ENCODE peak calls at places on chromosomes 7 and 10, in six cellular contexts. S, G, B, J, V and I are unnamed samples.

GRCh38 chr10:129758591-129759021 is 205.5 kb downstream of the EBF3 start:
- DNase-seq in S (no peak), G (peak), B (peak), J (no peak), V (no peak), I (peak)

GRCh38 chr7:43758029-43758860 is at the start of gene BLVRA:
- DNase-seq in S (peak), G (peak), B (peak), J (peak), V (no peak), I (peak)

GRCh38 chr10:109922353-109922975 is 847 bp downstream of the XPNPEP1 start:
- DNase-seq in S (no peak), G (no peak), B (no peak), J (no peak), V (no peak), I (no peak)

GRCh38 chr7:27420702-27421101 is 178.1 kb downstream of the EVX1 start:
- DNase-seq in S (peak), G (no peak), B (no peak), J (no peak), V (no peak), I (no peak)

GRCh38 chr7:151704969-151705743 is 171.8 kb downstream of the PRKAG2 start:
- DNase-seq in S (no peak), G (no peak), B (no peak), J (no peak), V (no peak), I (no peak)

GRCh38 chr10:88499569-88500470 is 83.3 kb downstream of the RNLS start:
- DNase-seq in S (no peak), G (no peak), B (no peak), J (no peak), V (no peak), I (no peak)

GRCh38 chr10:128688154-128688553 is 561.9 kb upstream of the MKI67 start:
- DNase-seq in S (no peak), G (no peak), B (no peak), J (no peak), V (no peak), I (no peak)

GRCh38 chr10:132163278-132163765 is 23.4 kb upstream of the DPYSL4 start:
- DNase-seq in S (peak), G (peak), B (no peak), J (no peak), V (peak), I (peak)

GRCh38 chr7:50629238-50629901 is 64.2 kb upstream of the DDC start:
- DNase-seq in S (no peak), G (no peak), B (no peak), J (no peak), V (no peak), I (no peak)

GRCh38 chr7:100804681-100805431 is 22.5 kb downstream of the EPHB4 start:
- DNase-seq in S (no peak), G (no peak), B (no peak), J (no peak), V (no peak), I (no peak)

GRCh38 chr10:132335189-132336063 is 3.4 kb downstream of the LRRC27 start:
- DNase-seq in S (peak), G (no peak), B (no peak), J (no peak), V (no peak), I (peak)

GRCh38 chr7:105353752-105354328 is 34.9 kb downstream of the SRPK2 start:
- DNase-seq in S (peak), G (peak), B (no peak), J (no peak), V (no peak), I (peak)

GRCh38 chr10:132397671-132398565 is 918 bp downstream of the PWWP2B start:
- DNase-seq in S (peak), G (peak), B (no peak), J (no peak), V (no peak), I (peak)

GRCh38 chr7:150408393-150409299 is 29.5 kb downstream of the ZNF775 start:
- DNase-seq in S (peak), G (no peak), B (peak), J (no peak), V (no peak), I (peak)

GRCh38 chr7:25771491-25771890 is 380.5 kb upstream of the NFE2L3 start:
- DNase-seq in S (no peak), G (no peak), B (no peak), J (no peak), V (no peak), I (no peak)

GRCh38 chr7:155296788-155297516 is 726 bp upstream of the INSIG1 start:
- DNase-seq in S (peak), G (peak), B (peak), J (peak), V (no peak), I (peak)

GRCh38 chr10:24784061-24784460 is 60.4 kb upstream of the ARHGAP21 start:
- DNase-seq in S (no peak), G (no peak), B (no peak), J (no peak), V (no peak), I (no peak)

GRCh38 chr7:51639661-51640340 is 323.2 kb upstream of the COBL start:
- DNase-seq in S (no peak), G (no peak), B (no peak), J (no peak), V (peak), I (no peak)

GRCh38 chr10:43370671-43371215 is 693 bp upstream of the FXYD4 start:
- DNase-seq in S (no peak), G (no peak), B (no peak), J (no peak), V (no peak), I (peak)

GRCh38 chr7:102395620-102395957 is 574 bp upstream of the PRKRIP1 start:
- DNase-seq in S (no peak), G (no peak), B (no peak), J (no peak), V (no peak), I (no peak)

GRCh38 chr10:63583909-63584747 is 62.9 kb downstream of the REEP3 start:
- DNase-seq in S (no peak), G (no peak), B (no peak), J (no peak), V (no peak), I (no peak)

GRCh38 chr10:94293344-94293743 is 69.4 kb downstream of the NOC3L start:
- DNase-seq in S (no peak), G (no peak), B (no peak), J (no peak), V (no peak), I (no peak)

GRCh38 chr7:104804696-104805095 is 209.3 kb upstream of the KMT2E start:
- DNase-seq in S (no peak), G (no peak), B (no peak), J (no peak), V (no peak), I (no peak)

GRCh38 chr7:26337232-26337865 is 45.7 kb downstream of the SNX10 start:
- DNase-seq in S (no peak), G (no peak), B (no peak), J (no peak), V (no peak), I (no peak)

GRCh38 chr10:132331259-132331955 is 586 bp upstream of the LRRC27 start:
- DNase-seq in S (no peak), G (no peak), B (no peak), J (no peak), V (no peak), I (no peak)

GRCh38 chr10:99235469-99235871 is at the start of gene HPSE2:
- DNase-seq in S (no peak), G (no peak), B (no peak), J (no peak), V (no peak), I (no peak)

GRCh38 chr10:92207061-92207460 is 83.8 kb downstream of the CPEB3 start:
- DNase-seq in S (no peak), G (no peak), B (no peak), J (no peak), V (no peak), I (no peak)

GRCh38 chr7:28754027-28754426 is 204.1 kb downstream of the TRIL start:
- DNase-seq in S (no peak), G (no peak), B (no peak), J (no peak), V (no peak), I (no peak)

GRCh38 chr10:85557077-85557476 is 809.5 kb downstream of the GRID1 start:
- DNase-seq in S (no peak), G (no peak), B (no peak), J (no peak), V (no peak), I (no peak)

GRCh38 chr10:128022216-128023196 is 103.7 kb downstream of the MKI67 start:
- DNase-seq in S (no peak), G (no peak), B (no peak), J (no peak), V (no peak), I (no peak)

GRCh38 chr7:36650313-36650712 is 74.0 kb downstream of the AOAH start:
- DNase-seq in S (no peak), G (no peak), B (no peak), J (no peak), V (no peak), I (no peak)

GRCh38 chr7:159148430-159149395 is 4.0 kb upstream of the VIPR2 start:
- DNase-seq in S (no peak), G (no peak), B (no peak), J (no peak), V (no peak), I (peak)

GRCh38 chr7:69596056-69596455 is 2.2 kb upstream of the AUTS2 start:
- DNase-seq in S (no peak), G (no peak), B (no peak), J (no peak), V (no peak), I (no peak)

GRCh38 chr7:93011351-93012294 is 106.2 kb downstream of the SAMD9 start:
- DNase-seq in S (no peak), G (no peak), B (no peak), J (no peak), V (no peak), I (no peak)

GRCh38 chr7:87345962-87346371 is 503 bp downstream of the CROT start:
- DNase-seq in S (no peak), G (no peak), B (no peak), J (no peak), V (no peak), I (no peak)

GRCh38 chr10:67571503-67571902 is 124.5 kb downstream of the CTNNA3 start:
- DNase-seq in S (no peak), G (no peak), B (no peak), J (no peak), V (no peak), I (no peak)

GRCh38 chr7:26198133-26198780 is 2.3 kb downstream of the HNRNPA2B1 start:
- DNase-seq in S (no peak), G (no peak), B (no peak), J (no peak), V (no peak), I (no peak)

GRCh38 chr10:58107506-58107905 is 160.2 kb downstream of the IPMK start:
- DNase-seq in S (no peak), G (no peak), B (no peak), J (no peak), V (no peak), I (no peak)

GRCh38 chr7:18038391-18038790 is 10.7 kb upstream of the PRPS1L1 start:
- DNase-seq in S (no peak), G (no peak), B (no peak), J (no peak), V (no peak), I (no peak)

DNA sequence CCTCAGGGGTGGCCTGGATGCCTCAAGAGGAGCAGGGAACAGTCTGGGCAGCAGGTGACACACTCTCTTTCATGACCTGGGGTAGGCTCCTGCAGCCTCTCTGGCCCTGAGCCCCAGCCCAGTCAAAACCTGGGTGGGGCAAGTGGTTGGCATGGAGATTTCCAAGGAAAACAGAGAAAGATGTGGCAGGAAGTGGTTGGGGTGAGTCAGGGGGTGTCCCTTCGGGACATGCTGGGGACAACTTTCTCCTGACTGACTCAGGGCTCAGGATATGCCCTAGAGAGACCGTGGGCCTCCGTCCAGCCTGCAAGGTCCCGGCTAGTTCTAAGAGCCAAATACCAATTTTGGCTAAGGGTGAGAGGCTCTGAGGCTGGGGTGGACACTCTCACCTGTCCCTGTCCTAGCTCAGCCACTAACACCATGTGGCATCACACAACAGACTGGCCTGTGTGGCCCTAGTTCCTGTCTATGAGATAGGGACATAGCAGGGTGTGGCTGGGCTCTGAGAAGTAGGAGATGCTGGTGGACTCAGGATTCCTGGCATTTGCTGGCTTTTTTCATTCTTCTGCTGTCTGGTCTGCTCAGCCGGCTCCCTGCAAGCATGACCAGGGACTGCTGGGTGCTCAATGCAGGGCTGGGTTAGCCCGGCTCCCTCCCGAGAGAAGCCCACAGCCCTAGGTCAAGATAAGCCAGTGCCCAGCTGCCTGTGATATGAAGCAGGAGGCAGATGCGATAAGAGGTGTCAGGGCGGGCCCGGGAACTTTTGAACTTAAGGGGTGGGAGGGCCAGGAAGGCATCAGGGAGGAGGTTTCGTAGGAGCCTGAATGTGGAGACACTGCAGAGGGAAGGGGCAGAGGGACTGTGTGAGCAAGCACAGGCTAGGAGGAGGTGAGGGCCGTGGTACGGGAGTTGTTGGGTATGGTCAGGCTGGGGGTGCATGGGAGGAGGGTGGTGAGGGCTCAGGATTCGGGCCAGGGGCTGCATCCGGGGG is 3.3 kb downstream of the AQP1 start:
- DNase-seq in S (no peak), G (no peak), B (no peak), J (no peak), V (peak), I (no peak)
- TF ChIP-seq POLR2A in S (no peak), G (no peak), B (no peak), J (no peak), V (no peak), I (no peak)

GRCh38 chr7:55964802-55965470 is 551 bp downstream of the NIPSNAP2 start:
- DNase-seq in S (peak), G (peak), B (no peak), J (peak), V (peak), I (peak)
- TF ChIP-seq POLR2AphosphoS5 in S (peak), G (peak), B (no peak), J (no peak), V (no peak), I (peak)

DNA sequence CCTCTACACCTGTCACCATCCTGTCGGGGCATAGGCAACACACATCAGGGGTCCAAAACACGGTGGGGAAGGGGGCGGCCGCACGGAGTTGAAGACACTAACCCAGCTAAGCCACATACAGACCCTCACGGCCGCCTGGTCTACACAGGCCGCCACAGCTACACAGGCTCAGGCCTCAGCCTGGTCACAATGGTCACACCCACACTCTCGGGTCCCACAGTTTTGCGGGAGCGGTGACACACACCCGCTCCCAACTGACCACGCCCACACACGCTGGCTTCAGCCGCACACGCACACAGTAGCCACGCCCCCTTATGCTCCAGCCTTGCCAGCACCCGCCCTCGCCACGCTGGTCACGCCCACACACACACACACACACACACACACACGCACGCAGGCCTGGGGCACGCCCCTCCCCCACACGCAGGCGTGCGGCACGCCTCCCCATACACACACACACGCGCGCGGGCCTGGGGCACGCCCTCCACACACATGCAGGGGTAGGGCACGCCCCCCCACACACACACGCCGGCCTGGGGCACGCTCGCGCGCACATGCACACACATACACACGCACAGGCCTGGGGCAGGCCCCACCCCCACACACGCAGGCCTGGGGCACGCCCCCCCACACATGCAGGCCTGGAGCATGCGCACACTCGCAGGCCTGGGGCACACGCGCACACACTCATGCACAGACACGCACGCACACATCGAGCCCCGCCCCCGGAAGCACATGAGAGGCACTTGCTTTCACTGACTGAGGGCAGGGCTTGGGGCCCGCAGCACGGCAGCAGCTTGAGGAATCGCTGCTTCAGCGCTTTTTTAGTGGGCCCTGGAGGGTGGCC is 12.3 kb upstream of the OGA start:
- DNase-seq in S (peak), G (peak), B (peak), J (peak), V (peak), I (peak)
- TF ChIP-seq POLR2A in S (peak), G (no peak), B (no peak), J (no peak), V (no peak), I (no peak)

DNA sequence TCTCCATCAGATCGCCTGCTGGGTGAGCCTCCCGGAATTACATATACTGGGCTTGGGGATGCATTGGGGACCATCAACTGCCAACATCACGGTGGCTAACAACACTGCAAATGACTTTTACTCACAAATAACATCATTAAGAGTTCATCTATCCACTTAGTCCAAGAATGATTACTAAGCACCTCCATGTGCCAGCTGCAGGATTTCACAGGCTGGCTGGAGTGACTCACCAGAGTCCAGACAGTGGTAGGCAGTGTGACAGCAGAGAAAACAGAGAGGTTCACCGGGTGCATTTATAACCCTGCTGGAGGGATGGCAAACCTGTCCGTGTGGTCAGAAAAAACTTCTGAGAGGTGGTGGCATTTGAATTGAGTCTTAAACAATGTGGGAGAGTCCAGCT is 3.2 kb upstream of the IGFBP3 start:
- DNase-seq in S (no peak), G (no peak), B (no peak), J (no peak), V (no peak), I (no peak)
- TF ChIP-seq POLR2AphosphoS5 in S (no peak), G (no peak), B (no peak), J (no peak), V (no peak), I (no peak)

DNA sequence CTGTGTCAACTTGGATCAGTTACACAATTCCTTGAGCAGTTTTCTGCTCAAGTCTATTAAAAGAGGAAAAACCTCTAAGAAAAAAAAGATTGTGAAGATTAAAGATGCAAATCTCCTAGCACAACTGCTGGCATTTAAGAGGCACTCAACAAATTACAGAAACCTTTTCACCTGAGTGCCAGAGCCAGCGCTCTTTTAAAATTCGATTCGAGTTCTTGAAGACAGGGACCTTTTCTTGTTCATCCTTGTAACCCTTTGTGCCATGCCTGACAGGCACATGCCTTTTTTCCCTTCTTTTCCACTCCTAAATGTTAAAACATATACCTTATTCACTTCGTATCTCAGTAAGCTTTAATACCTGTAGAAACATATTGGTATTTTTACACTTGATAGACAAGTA is 769 bp downstream of the NSUN6 start:
- DNase-seq in S (no peak), G (no peak), B (no peak), J (no peak), V (no peak), I (no peak)
- TF ChIP-seq POLR2A in S (no peak), G (no peak), B (no peak), J (no peak), V (no peak), I (no peak)

DNA sequence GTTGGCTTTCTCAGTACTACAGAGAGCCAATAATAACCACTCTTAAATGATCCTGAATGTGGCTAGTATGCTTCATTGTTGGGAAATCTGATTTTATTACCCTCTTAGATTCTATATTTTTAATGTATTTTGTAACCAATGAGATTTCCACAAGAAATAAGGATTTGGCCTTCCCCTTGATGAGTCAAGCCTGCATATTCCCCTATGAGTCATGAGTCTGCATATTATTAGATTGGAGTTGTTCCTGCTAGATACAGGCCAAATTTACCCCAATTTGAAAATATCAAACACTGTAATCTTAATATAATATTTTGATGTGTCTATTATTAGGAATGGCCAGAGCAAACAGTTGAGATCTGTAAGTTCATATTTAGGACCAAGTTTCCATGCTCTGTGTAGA is 793.3 kb downstream of the NRG3 start:
- DNase-seq in S (no peak), G (no peak), B (no peak), J (no peak), V (no peak), I (no peak)
- TF ChIP-seq POLR2AphosphoS5 in S (no peak), G (no peak), B (no peak), J (no peak), V (no peak), I (no peak)